ENCODE peak calls at places on chromosomes 4 and X, in nine cellular contexts. L, V, H, B, Y, C, N, M and Z are unnamed samples.

GRCh38 chrX:46597208-46597607 is 23.6 kb downstream of the CHST7 start:
- DNase-seq in N (no peak), V (no peak), L (no peak), B (no peak), Y (no peak), C (no peak), M (no peak), H (no peak), Z (no peak)

GRCh38 chr4:16717266-16717970 is 181.0 kb downstream of the LDB2 start:
- DNase-seq in L (no peak), Y (no peak), N (no peak), M (no peak), V (no peak), C (no peak), B (no peak), H (peak), Z (no peak)

GRCh38 chrX:39613997-39614679 is 483.6 kb downstream of the BCOR start:
- DNase-seq in Y (no peak), N (no peak), B (no peak), L (no peak), V (peak), C (no peak), M (peak), H (no peak), Z (no peak)

GRCh38 chr4:140152015-140152703 is 1.8 kb downstream of the MAML3 start:
- DNase-seq in C (peak), B (peak), V (no peak), H (no peak), Y (peak), L (peak), N (peak), M (peak), Z (peak)

GRCh38 chr4:4869731-4870483 is 10.4 kb downstream of the MSX1 start:
- DNase-seq in B (peak), M (no peak), L (no peak), V (no peak), Y (no peak), C (peak), H (no peak), N (no peak), Z (no peak)

GRCh38 chrX:41322821-41323603 is 10.9 kb upstream of the DDX3X start:
- DNase-seq in V (no peak), Y (no peak), L (no peak), N (no peak), C (no peak), B (no peak), M (no peak), H (no peak), Z (no peak)

GRCh38 chrX:153765138-153766079 is 1.4 kb downstream of the PLXNB3 start:
- DNase-seq in B (no peak), V (no peak), Y (peak), C (peak), H (peak), L (no peak), N (no peak), M (peak), Z (peak)

GRCh38 chrX:1462596-1463251 is 10.0 kb upstream of the ASMTL start:
- DNase-seq in V (no peak), B (no peak), M (peak), C (peak), N (peak), Y (no peak), H (peak), L (peak), Z (no peak)

GRCh38 chr4:85787133-85787532 is 312.2 kb downstream of the ARHGAP24 start:
- DNase-seq in N (no peak), M (no peak), H (peak), C (peak), V (no peak), B (no peak), Y (no peak), L (no peak), Z (no peak)

GRCh38 chr4:7732263-7732662 is 207.4 kb downstream of the AFAP1 start:
- DNase-seq in H (no peak), V (no peak), M (no peak), B (no peak), N (no peak), Y (no peak), C (no peak), L (no peak), Z (no peak)

GRCh38 chr4:138300616-138301015 is 58.5 kb upstream of the SLC7A11 start:
- DNase-seq in L (no peak), M (no peak), B (no peak), Y (no peak), C (peak), V (no peak), N (no peak), H (no peak), Z (no peak)

GRCh38 chr4:186033027-186033426 is 35.9 kb upstream of the TLR3 start:
- DNase-seq in H (no peak), L (no peak), C (no peak), V (no peak), Y (no peak), N (no peak), M (no peak), B (no peak), Z (no peak)

GRCh38 chr4:186029731-186030421 is 39.1 kb upstream of the TLR3 start:
- DNase-seq in N (peak), B (peak), L (no peak), V (no peak), C (no peak), H (peak), Y (no peak), M (peak), Z (peak)

GRCh38 chr4:186030795-186031194 is 38.2 kb upstream of the TLR3 start:
- DNase-seq in Y (no peak), B (no peak), N (no peak), V (no peak), M (no peak), C (no peak), L (no peak), H (no peak), Z (no peak)

GRCh38 chr4:186027405-186027804 is 41.6 kb upstream of the TLR3 start:
- DNase-seq in L (no peak), Y (no peak), M (no peak), B (no peak), H (no peak), C (no peak), V (no peak), N (no peak), Z (no peak)

GRCh38 chr4:186032259-186032658 is 36.7 kb upstream of the TLR3 start:
- DNase-seq in B (no peak), C (no peak), V (no peak), H (peak), L (no peak), M (no peak), N (no peak), Y (no peak), Z (no peak)
- TF ChIP-seq CTCF in B (no peak), C (no peak), V (no peak), H (no peak), L (no peak), M (peak), N (no peak), Y (peak), Z (no peak)

GRCh38 chr4:84482564-84483563 is 16.2 kb downstream of the NKX6-1 start:
- DNase-seq in N (no peak), L (no peak), V (no peak), H (no peak), M (peak), Y (no peak), C (peak), B (peak), Z (peak)
- TF ChIP-seq CTCF in N (no peak), L (no peak), V (no peak), H (peak), M (peak), Y (peak), C (peak), B (no peak), Z (peak)

GRCh38 chr4:38993683-38994082 is 38.5 kb downstream of the TMEM156 start:
- DNase-seq in V (no peak), H (no peak), N (no peak), M (no peak), L (no peak), B (no peak), Y (no peak), C (no peak), Z (no peak)
- TF ChIP-seq CTCF in V (peak), H (no peak), N (no peak), M (no peak), L (no peak), B (no peak), Y (peak), C (no peak), Z (no peak)

DNA sequence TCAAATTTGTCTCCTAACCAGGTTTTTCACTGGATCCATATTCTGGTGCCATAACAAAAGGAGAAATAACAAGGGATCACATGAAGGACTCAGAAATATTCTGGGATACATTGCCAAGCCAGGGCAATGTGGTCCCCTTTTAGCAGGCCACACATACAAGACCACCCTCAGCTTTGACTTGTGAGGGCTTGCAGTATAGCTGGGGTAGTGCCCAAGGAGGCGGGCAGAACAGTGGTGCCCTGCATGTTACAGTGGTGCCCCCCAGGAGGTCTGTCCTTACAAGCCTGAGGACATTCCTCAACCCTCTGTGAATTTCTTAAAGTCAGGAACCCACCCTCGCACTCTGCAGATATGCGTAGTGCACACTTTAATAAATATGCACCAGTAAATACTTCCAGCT is 34.5 kb upstream of the TBL1X start:
- DNase-seq in V (no peak), Y (no peak), H (no peak), N (no peak), M (no peak), L (no peak), C (no peak), B (no peak), Z (no peak)
- TF ChIP-seq CTCF in V (no peak), Y (no peak), H (no peak), N (no peak), M (no peak), L (no peak), C (no peak), B (no peak), Z (no peak)

GRCh38 chrX:108297290-108297689 is 140.9 kb downstream of the COL4A6 start:
- DNase-seq in L (no peak), M (no peak), N (no peak), C (no peak), V (no peak), B (no peak), H (no peak), Y (no peak), Z (no peak)

DNA sequence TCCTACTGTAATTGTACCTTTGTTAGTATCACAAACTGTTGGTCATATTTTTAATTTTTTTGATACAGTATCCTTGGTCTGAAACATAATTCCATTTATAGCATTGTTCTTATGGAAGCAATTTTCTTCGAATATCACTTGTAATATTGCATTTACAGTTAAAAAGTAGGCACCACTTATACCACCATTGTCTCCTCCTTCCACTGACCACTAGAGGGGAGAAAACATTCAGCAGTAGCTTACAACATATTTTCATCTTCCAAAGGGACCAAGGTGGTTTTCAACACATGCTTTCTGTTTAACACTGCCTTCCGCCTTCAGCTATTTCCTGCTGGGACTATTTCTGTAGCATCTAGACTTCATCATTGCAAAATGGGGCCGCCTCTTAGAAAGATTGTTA is 146.2 kb downstream of the COL4A6 start:
- DNase-seq in M (no peak), L (no peak), Y (no peak), N (no peak), V (no peak), C (no peak), B (no peak), H (no peak), Z (no peak)
- TF ChIP-seq CTCF in M (no peak), L (no peak), Y (no peak), N (no peak), V (no peak), C (no peak), B (no peak), H (no peak), Z (no peak)

DNA sequence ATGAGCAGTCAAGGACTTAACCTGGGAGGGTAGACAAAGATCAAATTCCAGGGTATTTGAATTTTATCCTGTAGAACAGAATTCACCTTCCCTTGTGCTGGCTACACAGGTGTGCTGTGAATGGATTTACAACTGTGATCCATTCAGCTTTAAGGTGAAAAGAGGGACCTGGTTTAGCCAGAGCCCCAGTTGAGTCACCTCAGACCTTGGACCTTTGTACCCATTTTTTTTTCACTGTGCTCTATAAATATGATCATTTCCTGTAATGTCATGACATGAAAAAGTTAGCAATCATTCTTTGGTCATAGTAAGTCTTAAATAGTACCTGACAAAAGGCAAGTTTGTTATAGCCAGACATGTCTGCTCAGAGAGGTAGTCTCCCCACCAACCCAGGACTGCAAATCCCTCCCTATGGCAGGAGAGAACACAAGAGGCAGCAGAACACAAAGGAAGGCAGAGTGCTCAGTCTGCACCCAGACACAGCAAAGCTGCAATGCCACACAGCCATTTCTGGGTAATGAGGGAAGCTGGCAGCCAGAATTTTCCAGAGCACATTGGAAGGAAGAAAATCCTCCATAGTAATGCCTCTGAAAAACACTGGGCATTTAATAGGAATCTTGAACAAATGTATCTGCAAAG is 77.8 kb downstream of the CXXC4 start:
- DNase-seq in N (no peak), L (no peak), Y (no peak), H (no peak), M (no peak), V (no peak), C (no peak), B (no peak), Z (no peak)
- TF ChIP-seq CTCF in N (no peak), L (no peak), Y (no peak), H (no peak), M (no peak), V (no peak), C (no peak), B (no peak), Z (no peak)

GRCh38 chr4:165345663-165346417 is 18.4 kb downstream of the MSMO1 start:
- DNase-seq in H (no peak), C (peak), V (no peak), B (no peak), M (no peak), Y (no peak), N (no peak), L (no peak), Z (no peak)

GRCh38 chr4:165347647-165348569 is 20.4 kb downstream of the MSMO1 start:
- DNase-seq in C (no peak), N (no peak), V (no peak), B (no peak), H (no peak), M (no peak), L (no peak), Y (no peak), Z (no peak)

GRCh38 chr4:165343353-165344191 is 16.1 kb downstream of the MSMO1 start:
- DNase-seq in B (no peak), L (no peak), M (no peak), C (peak), Y (no peak), V (no peak), H (no peak), N (no peak), Z (no peak)
- TF ChIP-seq CTCF in B (no peak), L (peak), M (peak), C (no peak), Y (peak), V (peak), H (no peak), N (no peak), Z (no peak)

GRCh38 chrX:131741103-131741581 is 197.3 kb downstream of the OR13H1 start:
- DNase-seq in B (peak), H (peak), C (no peak), M (no peak), V (peak), L (no peak), N (no peak), Y (no peak), Z (no peak)
- TF ChIP-seq CTCF in B (peak), H (no peak), C (no peak), M (no peak), V (peak), L (no peak), N (no peak), Y (no peak), Z (no peak)

GRCh38 chrX:96770315-96770714 is 85.7 kb downstream of the DIAPH2 start:
- DNase-seq in Y (no peak), C (peak), L (no peak), M (no peak), N (no peak), B (no peak), V (no peak), H (peak), Z (no peak)
- TF ChIP-seq CTCF in Y (peak), C (peak), L (peak), M (peak), N (peak), B (peak), V (peak), H (no peak), Z (no peak)